ENCODE peak calls at places on chromosomes 11 and 22, in seven cellular contexts. B is PC-3, M is PC-9, T is neural progenitor cell, Y is MM.1S, H is GM23338, N is SK-N-SH. P is an unnamed sample.

GRCh38 chr11:134120921-134121526 is 52.2 kb downstream of the JAM3 start:
- DNase-seq in B (no peak), M (no peak), T (no peak), Y (no peak), H (no peak), N (peak; percentile 61), P (peak; percentile 79)

GRCh38 chr11:1549355-1550330 is 22.4 kb downstream of the DUSP8 start:
- DNase-seq in B (no peak), M (no peak), T (no peak), Y (no peak), H (no peak), N (no peak), P (no peak)

GRCh38 chr11:11782532-11783110 is 59.2 kb upstream of the USP47 start:
- DNase-seq in B (no peak), M (no peak), T (no peak), Y (no peak), H (peak; percentile 18), N (no peak), P (no peak)

GRCh38 chr22:43883012-43883661 is 8.7 kb downstream of the PNPLA5 start:
- DNase-seq in B (peak; percentile 80), M (peak; percentile 66), T (peak; percentile 90), Y (peak; percentile 61), H (peak; percentile 96), N (peak; percentile 74), P (peak; percentile 81)

GRCh38 chr11:1202154-1202775 is 20.6 kb upstream of the MUC5B start:
- DNase-seq in B (no peak), M (no peak), T (no peak), Y (no peak), H (no peak), N (peak; percentile 60), P (peak; percentile 45)

GRCh38 chr11:79228417-79228755 is 212.4 kb downstream of the TENM4 start:
- DNase-seq in B (no peak), M (no peak), T (no peak), Y (no peak), H (no peak), N (no peak), P (no peak)

GRCh38 chr11:121650520-121651266 is 197.9 kb upstream of the SORL1-AS1 start:
- DNase-seq in B (no peak), M (no peak), T (no peak), Y (peak; percentile 49), H (no peak), N (no peak), P (no peak)

GRCh38 chr11:72209101-72209500 is 7.5 kb upstream of the FOLR2 start:
- DNase-seq in B (no peak), M (no peak), T (no peak), Y (no peak), H (no peak), N (no peak), P (no peak)

GRCh38 chr11:103880968-103881367 is 155.5 kb upstream of the DDI1 start:
- DNase-seq in B (no peak), M (no peak), T (no peak), Y (no peak), H (no peak), N (no peak), P (no peak)
- H3F3A ChIP-seq in B (no peaks in the 10 kb centered on the region), M (no peaks in the 10 kb centered on the region), T (no peaks in the 10 kb centered on the region), Y (no peaks in the 10 kb centered on the region), H (no peaks in the 10 kb centered on the region), N (no peaks in the 10 kb centered on the region), P (no peaks in the 10 kb centered on the region)

GRCh38 chr22:35430897-35431322 is 31.0 kb downstream of the MCM5 start:
- DNase-seq in B (peak; percentile 83), M (peak; percentile 93), T (peak; percentile 84), Y (peak; percentile 57), H (peak; percentile 90), N (peak; percentile 95), P (peak; percentile 96)

GRCh38 chr22:35432226-35432905 is 32.4 kb downstream of the MCM5 start:
- DNase-seq in B (no peak), M (no peak), T (no peak), Y (no peak), H (no peak), N (no peak), P (no peak)

GRCh38 chr22:35435201-35435712 is 35.3 kb downstream of the MCM5 start:
- DNase-seq in B (no peak), M (no peak), T (no peak), Y (no peak), H (no peak), N (no peak), P (peak; percentile 18)

GRCh38 chr22:35434061-35434750 is 34.3 kb downstream of the MCM5 start:
- DNase-seq in B (no peak), M (no peak), T (no peak), Y (no peak), H (no peak), N (no peak), P (no peak)

DNA sequence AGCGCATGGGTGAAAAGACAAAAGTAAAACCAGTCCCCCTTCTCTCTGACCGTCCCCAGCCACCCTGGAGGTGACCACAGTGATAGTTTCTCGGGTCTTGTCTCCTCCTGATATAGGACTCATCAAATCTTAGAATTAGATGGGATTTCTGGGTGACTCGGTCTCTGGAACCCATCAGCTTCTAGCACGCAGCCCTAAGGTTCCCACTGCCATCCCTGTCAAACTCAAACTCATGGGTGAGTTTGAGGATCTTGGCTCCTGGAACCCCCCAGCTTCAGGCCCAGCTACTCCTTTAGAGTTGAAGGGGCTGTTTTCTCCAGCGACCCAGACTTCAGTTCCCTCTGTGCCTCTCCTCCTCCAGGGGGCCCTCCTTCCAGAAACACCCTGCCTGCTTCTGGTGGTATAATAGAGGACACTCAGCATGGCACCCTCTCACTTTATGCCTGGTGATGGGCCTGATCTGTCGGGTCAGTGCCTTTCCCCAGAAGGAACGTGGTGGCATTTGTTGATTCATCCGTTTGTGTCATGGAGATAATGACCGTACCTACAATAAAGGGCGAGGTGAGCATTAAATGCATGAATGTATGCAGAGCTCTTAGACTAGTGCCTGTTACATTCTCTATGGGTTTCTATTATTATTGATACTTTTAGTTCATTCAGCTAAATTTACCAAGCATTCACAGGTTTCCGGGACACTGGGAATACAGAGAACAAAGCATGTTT is 31.7 kb downstream of the MCM5 start:
- DNase-seq in B (no peak), M (no peak), T (no peak), Y (no peak), H (no peak), N (no peak), P (peak; percentile 16)
- H4K20me1 ChIP-seq in B (no peaks in the 10 kb centered on the region), M (no peaks in the 10 kb centered on the region), T (no peaks in the 10 kb centered on the region), Y (no peaks in the 10 kb centered on the region), H (peaks cover 24% of the 10 kb centered on the region), N (no peaks in the 10 kb centered on the region), P (no peaks in the 10 kb centered on the region)

DNA sequence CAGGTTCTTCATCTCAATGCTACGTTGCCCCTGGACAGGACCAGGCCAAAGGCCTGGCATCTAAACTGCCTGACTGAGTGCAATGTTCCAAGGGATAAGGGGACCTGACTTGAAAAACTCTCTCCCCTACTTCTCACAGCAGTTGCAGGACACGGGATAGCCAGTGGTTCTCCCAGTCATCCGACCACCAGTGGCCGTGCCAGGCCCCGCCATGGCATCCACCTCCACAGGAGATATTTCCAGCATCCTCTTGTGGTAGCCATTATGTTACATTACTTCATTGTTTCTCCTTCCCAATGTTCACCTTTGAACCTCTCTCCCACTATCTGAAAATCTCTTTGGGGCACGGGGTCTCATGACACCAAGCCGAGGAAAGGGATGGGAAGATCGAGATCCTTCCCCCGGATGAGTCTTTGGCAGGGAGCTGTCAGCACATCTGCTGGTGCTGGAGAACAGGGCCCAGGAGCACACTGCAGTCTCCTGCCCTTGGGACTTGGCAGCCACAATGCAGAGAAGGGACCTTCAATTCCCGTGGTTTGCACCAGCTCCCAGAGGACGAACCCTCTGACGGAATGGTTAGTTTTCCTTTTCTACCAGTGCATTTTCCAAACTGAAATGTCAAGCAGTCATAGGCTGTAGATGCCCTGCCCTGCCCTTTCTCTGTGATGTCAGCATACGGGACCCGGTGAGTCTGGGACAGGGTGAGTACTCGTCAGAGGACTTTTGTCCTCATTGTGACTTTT is 121.2 kb downstream of the ETS1 start:
- DNase-seq in B (no peak), M (no peak), T (no peak), Y (no peak), H (no peak), N (no peak), P (no peak)
- H3F3A ChIP-seq in B (no peaks in the 10 kb centered on the region), M (peaks cover 5% of the 10 kb centered on the region), T (no peaks in the 10 kb centered on the region), Y (peaks cover 33% of the 10 kb centered on the region), H (no peaks in the 10 kb centered on the region), N (peaks cover 38% of the 10 kb centered on the region), P (peaks cover 78% of the 10 kb centered on the region)

GRCh38 chr22:45690008-45690407 is 18.4 kb downstream of the ATXN10 start:
- DNase-seq in B (no peak), M (no peak), T (no peak), Y (no peak), H (no peak), N (no peak), P (no peak)

GRCh38 chr22:45686004-45686403 is 14.4 kb downstream of the ATXN10 start:
- DNase-seq in B (no peak), M (no peak), T (no peak), Y (no peak), H (no peak), N (no peak), P (peak; percentile 72)

GRCh38 chr22:45688606-45689080 is 17.0 kb downstream of the ATXN10 start:
- DNase-seq in B (peak; percentile 91), M (peak; percentile 84), T (no peak), Y (no peak), H (no peak), N (peak; percentile 23), P (peak; percentile 88)

GRCh38 chr22:45686842-45687241 is 15.2 kb downstream of the ATXN10 start:
- DNase-seq in B (no peak), M (no peak), T (no peak), Y (no peak), H (no peak), N (no peak), P (peak; percentile 68)

DNA sequence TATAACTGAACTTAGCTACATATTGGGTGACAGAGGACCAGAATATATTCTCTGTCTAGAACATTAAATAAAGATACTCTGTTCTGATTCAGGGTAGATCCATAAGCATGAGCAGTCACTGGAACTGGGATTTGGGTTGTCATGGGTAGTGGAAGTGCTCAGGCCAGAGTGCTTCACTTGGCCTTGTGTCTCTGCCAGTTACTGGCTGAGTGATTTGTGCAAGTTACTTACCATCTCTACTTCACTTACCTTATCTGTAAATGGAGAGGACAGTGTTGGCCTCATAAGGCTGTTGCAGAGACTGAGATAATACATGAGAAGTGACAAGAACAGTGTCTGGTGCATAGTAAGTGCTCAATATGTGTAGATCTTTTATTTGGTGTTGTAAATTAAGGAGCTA is 17.6 kb downstream of the ATXN10 start:
- DNase-seq in B (no peak), M (no peak), T (no peak), Y (no peak), H (no peak), N (no peak), P (no peak)
- H4K20me1 ChIP-seq in B (no peaks in the 10 kb centered on the region), M (no peaks in the 10 kb centered on the region), T (peaks cover 68% of the 10 kb centered on the region), Y (peaks cover 6% of the 10 kb centered on the region), H (peaks cover 40% of the 10 kb centered on the region), N (peaks cover 60% of the 10 kb centered on the region), P (no peaks in the 10 kb centered on the region)

GRCh38 chr11:9600651-9601040 is 27.2 kb downstream of the WEE1 start:
- DNase-seq in B (peak; percentile 84), M (peak; percentile 56), T (no peak), Y (peak; percentile 37), H (no peak), N (no peak), P (peak; percentile 48)
- H3F3A ChIP-seq in B (no peaks in the 10 kb centered on the region), M (peaks cover 22% of the 10 kb centered on the region), T (no peaks in the 10 kb centered on the region), Y (peaks cover 27% of the 10 kb centered on the region), H (peaks cover 9% of the 10 kb centered on the region), N (no peaks in the 10 kb centered on the region), P (no peaks in the 10 kb centered on the region)